ENCODE peak calls at places on chromosomes 13 and 19, in four cellular contexts. U is suprapubic skin, W is left lung, C is HCT116. I is an unnamed sample.

GRCh38 chr19:49908480-49909420 is 12.1 kb upstream of the IL4I1 start:
- DNase-seq in U (no peak), W (no peak), C (no peak), I (no peak)

GRCh38 chr19:54674021-54674617 is 11.3 kb downstream of the LILRB4 start:
- DNase-seq in U (no peak), W (no peak), C (peak), I (no peak)

GRCh38 chr19:6238643-6239281 is 41.0 kb downstream of the MLLT1 start:
- DNase-seq in U (no peak), W (no peak), C (no peak), I (no peak)

GRCh38 chr13:23567792-23568480 is 2.3 kb upstream of the TNFRSF19 start:
- DNase-seq in U (no peak), W (no peak), C (no peak), I (no peak)

GRCh38 chr13:24717217-24717616 is 37.0 kb downstream of the ATP12A start:
- DNase-seq in U (no peak), W (no peak), C (no peak), I (no peak)

GRCh38 chr19:53521373-53522202 is 16.4 kb upstream of the ZNF331 start:
- DNase-seq in U (no peak), W (no peak), C (no peak), I (no peak)

GRCh38 chr13:109790071-109790470 is 3.7 kb upstream of the IRS2 start:
- DNase-seq in U (no peak), W (no peak), C (no peak), I (no peak)

GRCh38 chr13:67726979-67727378 is 496.8 kb upstream of the PCDH9 start:
- DNase-seq in U (no peak), W (no peak), C (no peak), I (no peak)

GRCh38 chr13:110347535-110348308 is 40.6 kb downstream of the COL4A2 start:
- DNase-seq in U (no peak), W (no peak), C (peak), I (no peak)

GRCh38 chr19:40362160-40362559 is 13.7 kb downstream of the PLD3 start:
- DNase-seq in U (no peak), W (no peak), C (no peak), I (no peak)

GRCh38 chr19:3642987-3643386 is 16.4 kb upstream of the CACTIN start:
- DNase-seq in U (no peak), W (no peak), C (peak), I (no peak)

GRCh38 chr13:21342699-21343442 is 116.2 kb downstream of the ZDHHC20 start:
- DNase-seq in U (no peak), W (no peak), C (no peak), I (no peak)

GRCh38 chr13:21336609-21337008 is 122.5 kb downstream of the ZDHHC20 start:
- DNase-seq in U (no peak), W (no peak), C (no peak), I (no peak)

GRCh38 chr13:21338651-21339278 is 120.3 kb downstream of the ZDHHC20 start:
- DNase-seq in U (no peak), W (no peak), C (no peak), I (no peak)

GRCh38 chr13:21341637-21342422 is 117.3 kb downstream of the ZDHHC20 start:
- DNase-seq in U (no peak), W (no peak), C (no peak), I (no peak)

GRCh38 chr13:21338156-21338555 is 120.9 kb downstream of the ZDHHC20 start:
- DNase-seq in U (no peak), W (no peak), C (no peak), I (no peak)
- TF ChIP-seq CTCF in U (no peak), W (no peak), C (peak), I (no peak)

GRCh38 chr13:27338816-27339215 is 68.2 kb downstream of the RASL11A start:
- DNase-seq in U (no peak), W (no peak), C (peak), I (no peak)
- TF ChIP-seq CTCF in U (no peak), W (no peak), C (peak), I (peak)

GRCh38 chr19:48330012-48330681 is 4.8 kb downstream of the EMP3 start:
- DNase-seq in U (peak), W (peak), C (no peak), I (no peak)
- TF ChIP-seq CTCF in U (peak), W (no peak), C (no peak), I (no peak)

DNA sequence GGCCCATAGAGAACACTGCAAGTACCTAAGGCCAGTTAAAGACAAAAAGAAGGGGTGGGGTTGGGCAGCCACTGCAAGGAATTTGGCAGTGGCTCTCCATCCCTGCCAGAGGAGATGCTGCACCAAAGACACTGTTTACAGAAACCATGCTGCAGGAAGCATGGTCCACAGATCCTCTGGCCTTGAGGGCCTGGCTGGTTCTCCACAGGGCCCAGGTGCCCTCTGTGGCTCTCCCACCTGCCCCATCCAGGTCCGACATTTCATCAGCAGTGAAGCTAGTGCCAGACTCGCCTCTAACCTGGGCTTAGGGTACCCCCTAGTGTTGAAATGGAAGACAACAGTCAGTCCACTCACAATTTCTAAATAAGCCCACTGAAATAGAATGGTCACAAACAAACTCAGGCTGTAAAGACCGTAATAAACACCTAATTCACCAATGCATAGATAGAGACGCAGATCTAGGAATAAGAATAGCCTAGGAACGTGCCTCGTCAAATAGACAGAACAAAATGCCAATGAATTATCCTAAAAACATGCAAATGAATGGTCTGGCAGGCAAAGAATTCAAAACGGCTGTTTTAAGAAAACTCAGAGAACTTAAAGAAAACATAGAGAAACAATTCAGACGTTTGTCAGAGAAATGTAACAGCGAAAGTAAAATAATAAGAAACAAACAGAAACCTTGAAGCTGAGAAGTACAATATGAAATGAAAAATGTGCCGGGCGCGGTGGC is 23.3 kb downstream of the LYPD4 start:
- DNase-seq in U (no peak), W (no peak), C (peak), I (no peak)
- TF ChIP-seq CTCF in U (peak), W (peak), C (peak), I (peak)

GRCh38 chr19:58466760-58467589 is at the start of gene ZNF324:
- DNase-seq in U (peak), W (peak), C (peak), I (peak)
- TF ChIP-seq CTCF in U (no peak), W (no peak), C (no peak), I (no peak)

DNA sequence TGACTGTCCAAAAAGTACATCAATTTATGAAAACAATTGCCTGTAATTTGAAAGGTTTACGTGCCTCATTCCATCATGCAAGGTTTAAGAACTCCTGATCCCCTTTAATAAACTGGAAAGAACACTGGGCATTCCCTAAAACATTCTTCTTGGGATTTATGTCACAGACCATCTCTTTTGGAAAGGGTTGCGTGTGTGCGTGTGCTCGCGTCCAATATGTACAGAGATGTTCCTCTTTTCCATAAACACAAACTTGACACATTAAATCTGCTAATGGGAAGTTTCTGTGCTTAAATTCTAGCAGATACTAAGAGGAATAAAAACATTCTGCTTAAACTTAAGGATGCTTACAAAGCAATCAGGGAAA is 83.9 kb downstream of the STK24 start:
- DNase-seq in U (no peak), W (no peak), C (no peak), I (no peak)
- TF ChIP-seq CTCF in U (no peak), W (no peak), C (no peak), I (no peak)

DNA sequence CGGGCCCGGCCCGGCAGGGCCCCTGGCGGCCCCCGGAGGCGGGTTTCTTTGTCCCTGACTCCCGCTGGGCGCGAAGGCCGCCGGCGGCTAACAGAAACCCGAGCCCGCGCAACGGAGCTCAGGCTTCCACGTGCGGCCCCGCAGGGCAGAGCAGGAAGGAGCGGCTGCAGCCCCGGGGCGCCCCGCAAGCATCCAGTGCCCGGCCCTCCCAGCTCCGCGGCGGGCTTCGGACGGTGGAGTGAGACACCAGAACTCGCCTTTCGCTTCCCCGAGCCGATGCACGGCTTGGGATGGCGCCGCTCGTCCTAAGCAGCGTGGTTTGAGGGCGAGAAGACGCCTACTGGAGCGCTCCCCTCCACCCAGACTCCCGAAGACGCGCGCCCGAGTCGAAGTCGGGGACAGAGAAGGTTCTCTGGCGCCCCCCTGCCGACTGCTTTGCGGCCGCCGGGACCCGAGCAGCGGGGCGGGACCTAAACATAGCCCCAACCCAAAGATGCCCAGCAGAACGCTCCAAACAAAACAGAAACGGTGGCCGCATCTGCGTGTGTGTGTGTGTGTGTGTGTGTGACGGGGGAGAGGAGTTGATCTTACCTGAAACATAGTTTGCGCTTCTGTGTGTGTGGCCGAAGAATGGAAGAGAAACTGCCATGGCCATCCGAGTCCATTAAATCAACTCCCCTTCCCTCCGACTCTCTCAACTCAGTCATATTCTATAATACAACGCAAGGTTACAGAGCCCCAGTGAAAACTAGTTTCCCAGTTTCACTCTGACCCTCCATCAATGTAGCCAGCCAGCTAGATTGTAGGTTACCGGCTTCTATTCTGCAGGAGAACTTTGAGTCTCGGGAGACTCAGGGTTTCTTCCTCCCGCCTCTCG is 629 bp upstream of the FGF9 start:
- DNase-seq in U (peak), W (peak), C (no peak), I (no peak)
- TF ChIP-seq CTCF in U (peak), W (no peak), C (no peak), I (peak)

I was measured in BJ.